ENCODE peak calls at places on chromosomes 2 and 18, in six cellular contexts. U is endothelial cell of umbilical vein, B is uterus, X is tibial nerve, C is heart left ventricle, J is right lobe of liver. W is an unnamed sample. For H3K27me3, the result is how much of the 10 kb centered on the place peaks cover.

GRCh38 chr2:225615514-225615913 is 216.0 kb downstream of the NYAP2 start:
- DNase-seq in J (no peak), X (no peak), B (no peak), C (no peak), U (no peak), W (no peak)

GRCh38 chr2:71798266-71799012 is 345.1 kb downstream of the DYSF start:
- DNase-seq in U (peak), B (no peak), C (no peak), X (no peak), J (peak), W (peak)

GRCh38 chr2:84375020-84375419 is 84.1 kb downstream of the SUCLG1 start:
- DNase-seq in J (no peak), B (no peak), U (no peak), C (no peak), X (no peak), W (no peak)

GRCh38 chr18:50429207-50429948 is 54.5 kb downstream of the SKA1 start:
- DNase-seq in B (no peak), X (no peak), C (no peak), U (peak), J (no peak), W (no peak)

GRCh38 chr2:113890253-113891235 is 655 bp downstream of the ACTR3 start:
- DNase-seq in C (peak), B (peak), J (peak), X (peak), U (peak), W (peak)

GRCh38 chr18:49813321-49814146 is at the start of gene ACAA2:
- DNase-seq in U (peak), J (peak), X (peak), C (peak), B (peak), W (peak)

GRCh38 chr18:48874233-48874632 is 76.5 kb downstream of the SMAD7 start:
- DNase-seq in B (no peak), U (no peak), J (no peak), C (peak), X (no peak), W (no peak)

GRCh38 chr18:56235061-56235772 is 403.2 kb downstream of the TXNL1 start:
- DNase-seq in J (no peak), X (no peak), B (no peak), U (peak), C (no peak), W (no peak)

GRCh38 chr2:198337368-198337767 is 533.0 kb downstream of the PLCL1 start:
- DNase-seq in X (no peak), C (no peak), U (no peak), J (no peak), B (no peak), W (no peak)

GRCh38 chr2:224173210-224173609 is 134.1 kb upstream of the SERPINE2 start:
- DNase-seq in U (peak), C (no peak), J (no peak), B (no peak), X (no peak), W (no peak)

DNA sequence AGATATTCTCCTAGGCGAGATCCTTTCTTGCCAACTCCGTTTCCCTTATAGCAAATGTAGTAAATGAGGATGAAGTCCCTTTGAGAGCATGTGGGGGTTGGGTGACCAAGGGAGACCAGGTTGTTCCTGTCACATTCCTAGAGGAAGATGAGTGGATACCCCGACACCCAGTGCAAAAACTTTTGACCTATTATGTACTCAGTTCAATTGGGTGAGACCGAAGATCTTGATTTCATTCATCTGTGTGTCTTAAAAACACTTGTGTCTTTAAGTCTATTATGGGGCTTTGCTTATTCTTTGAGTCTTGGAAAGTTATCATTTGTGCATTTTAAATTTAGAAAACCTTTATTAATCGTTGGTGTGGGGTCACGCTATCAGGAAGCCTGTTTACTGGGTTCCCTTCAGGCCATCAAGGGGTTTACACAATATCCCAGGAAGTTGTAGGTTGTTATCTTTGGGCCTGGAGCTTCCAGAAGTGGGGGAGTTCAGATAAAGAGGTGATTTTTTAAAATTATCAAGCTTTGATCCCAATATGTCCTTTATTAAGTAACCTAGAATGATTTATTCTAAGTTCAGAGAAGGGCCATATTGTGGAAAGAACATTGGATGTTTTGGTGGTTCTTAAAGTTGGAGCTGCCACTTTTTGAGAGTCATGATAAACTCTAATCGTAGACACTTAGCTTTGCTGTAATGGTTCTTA is 2.8 kb downstream of the RHOB start:
- DNase-seq in J (peak), X (no peak), U (peak), C (no peak), B (no peak), W (peak)
- TF ChIP-seq POLR2A in J (peak), X (no peak), U (peak), C (no peak), B (no peak), W (peak)

GRCh38 chr2:218985021-218985324 is at the start of gene FEV:
- DNase-seq in X (no peak), J (no peak), C (no peak), B (no peak), U (no peak), W (peak)
- H3K27me3 ChIP-seq in X (half or more), J (under half), C (half or more), B (half or more), U (half or more), W (half or more)

DNA sequence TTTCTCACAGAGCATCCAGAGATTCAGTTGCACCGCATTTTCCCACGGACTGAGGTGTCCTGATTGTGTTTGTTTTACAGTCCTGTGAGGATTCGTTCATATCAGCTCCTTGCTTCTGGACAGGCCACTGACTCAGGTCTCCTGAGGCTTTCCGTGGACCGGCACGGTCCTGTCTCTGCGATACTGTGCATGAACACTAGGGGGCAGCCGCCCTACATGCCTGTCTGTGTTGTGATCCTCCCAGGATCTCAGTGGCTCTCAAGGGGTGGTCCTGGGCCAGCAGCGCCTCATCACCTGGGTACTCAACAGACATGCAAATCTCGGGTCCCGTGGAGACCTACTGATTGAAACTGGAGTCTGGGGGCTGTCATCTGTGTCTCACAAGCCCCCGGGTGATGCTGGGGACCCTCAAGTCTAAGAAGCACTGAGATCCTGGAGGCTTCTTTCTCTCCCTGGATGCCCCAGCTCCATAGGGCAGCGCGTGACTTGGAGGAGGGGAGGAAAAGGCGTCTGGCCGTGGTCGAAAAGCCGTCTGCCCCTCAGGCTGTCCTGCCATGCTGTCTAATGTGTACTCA is 28.9 kb downstream of the IL1R2 start:
- DNase-seq in J (peak), X (peak), U (peak), B (peak), C (peak), W (peak)
- TF ChIP-seq POLR2A in J (no peak), X (no peak), U (no peak), B (peak), C (no peak), W (no peak)

GRCh38 chr2:102622646-102623045 is 3.3 kb downstream of the SLC9A2 start:
- DNase-seq in J (no peak), U (no peak), B (no peak), X (no peak), C (no peak), W (no peak)
- H3K27me3 ChIP-seq in J (under half), U (under half), B (under half), X (under half), C (under half), W (under half)

DNA sequence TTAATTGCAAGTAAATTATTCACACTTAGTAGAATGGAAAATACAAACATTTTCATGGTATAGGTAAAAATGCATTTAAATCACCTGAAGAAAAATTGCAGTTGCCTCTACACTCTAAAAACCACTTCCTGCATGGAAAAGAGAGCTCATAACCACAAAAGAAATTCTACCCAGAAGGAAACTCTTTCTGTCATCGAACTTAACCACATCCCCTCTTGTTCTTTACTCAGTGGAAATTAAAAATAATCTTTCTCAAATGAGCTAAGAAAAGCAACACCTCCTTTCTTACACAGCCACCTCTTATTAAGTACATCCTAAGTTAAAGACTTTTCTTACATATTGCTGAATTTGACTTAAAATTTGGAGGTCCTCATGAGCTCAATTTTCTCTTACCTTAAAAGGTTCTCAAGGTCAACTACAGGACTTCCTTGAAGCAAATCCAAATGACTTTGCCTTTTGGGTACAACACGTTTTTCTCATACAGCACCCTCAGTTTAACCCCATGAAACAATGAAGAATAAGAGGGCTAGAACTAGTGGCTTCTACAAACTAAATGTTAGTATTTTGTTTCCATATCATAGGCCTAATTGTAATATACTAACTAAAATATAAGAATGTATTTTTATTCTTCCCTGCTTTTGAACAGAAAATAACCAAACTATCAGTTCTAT is 109.1 kb upstream of the CRIM1 start:
- DNase-seq in U (no peak), B (no peak), C (no peak), J (no peak), X (no peak), W (no peak)
- TF ChIP-seq POLR2A in U (no peak), B (no peak), C (no peak), J (no peak), X (no peak), W (no peak)

GRCh38 chr2:110708455-110708854 is 23.9 kb upstream of the ACOXL start:
- DNase-seq in U (no peak), J (no peak), B (no peak), X (no peak), C (no peak), W (no peak)
- H3K27me3 ChIP-seq in U (half or more), J (under half), B (under half), X (under half), C (under half), W (under half)

GRCh38 chr2:30450025-30450424 is 3.0 kb downstream of the LCLAT1 start:
- DNase-seq in U (no peak), B (no peak), X (no peak), C (no peak), J (peak), W (no peak)

GRCh38 chr2:30445266-30445821 is 1.7 kb upstream of the LCLAT1 start:
- DNase-seq in C (no peak), B (no peak), X (no peak), J (no peak), U (no peak), W (no peak)

GRCh38 chr2:30448308-30448707 is 1.3 kb downstream of the LCLAT1 start:
- DNase-seq in J (no peak), U (no peak), C (no peak), X (no peak), B (no peak), W (no peak)

GRCh38 chr2:30446602-30447148 is 371 bp upstream of the LCLAT1 start:
- DNase-seq in J (no peak), X (no peak), U (no peak), B (no peak), C (no peak), W (no peak)

GRCh38 chr2:30447149-30448045 is at the start of gene LCLAT1:
- DNase-seq in X (peak), B (peak), C (peak), J (peak), U (peak), W (peak)
- TF ChIP-seq POLR2A in X (no peak), B (peak), C (peak), J (no peak), U (peak), W (no peak)

GRCh38 chr2:240792658-240793312 is 27.2 kb downstream of the KIF1A start:
- DNase-seq in B (no peak), C (no peak), J (no peak), U (no peak), X (no peak), W (peak)

GRCh38 chr2:240795468-240795867 is 24.6 kb downstream of the KIF1A start:
- DNase-seq in C (no peak), U (no peak), B (no peak), X (no peak), J (no peak), W (peak)

GRCh38 chr2:240791821-240792657 is 28.0 kb downstream of the KIF1A start:
- DNase-seq in X (no peak), U (no peak), B (no peak), J (no peak), C (no peak), W (peak)

GRCh38 chr2:240794178-240794721 is 25.8 kb downstream of the KIF1A start:
- DNase-seq in X (no peak), J (peak), C (peak), B (no peak), U (no peak), W (peak)

DNA sequence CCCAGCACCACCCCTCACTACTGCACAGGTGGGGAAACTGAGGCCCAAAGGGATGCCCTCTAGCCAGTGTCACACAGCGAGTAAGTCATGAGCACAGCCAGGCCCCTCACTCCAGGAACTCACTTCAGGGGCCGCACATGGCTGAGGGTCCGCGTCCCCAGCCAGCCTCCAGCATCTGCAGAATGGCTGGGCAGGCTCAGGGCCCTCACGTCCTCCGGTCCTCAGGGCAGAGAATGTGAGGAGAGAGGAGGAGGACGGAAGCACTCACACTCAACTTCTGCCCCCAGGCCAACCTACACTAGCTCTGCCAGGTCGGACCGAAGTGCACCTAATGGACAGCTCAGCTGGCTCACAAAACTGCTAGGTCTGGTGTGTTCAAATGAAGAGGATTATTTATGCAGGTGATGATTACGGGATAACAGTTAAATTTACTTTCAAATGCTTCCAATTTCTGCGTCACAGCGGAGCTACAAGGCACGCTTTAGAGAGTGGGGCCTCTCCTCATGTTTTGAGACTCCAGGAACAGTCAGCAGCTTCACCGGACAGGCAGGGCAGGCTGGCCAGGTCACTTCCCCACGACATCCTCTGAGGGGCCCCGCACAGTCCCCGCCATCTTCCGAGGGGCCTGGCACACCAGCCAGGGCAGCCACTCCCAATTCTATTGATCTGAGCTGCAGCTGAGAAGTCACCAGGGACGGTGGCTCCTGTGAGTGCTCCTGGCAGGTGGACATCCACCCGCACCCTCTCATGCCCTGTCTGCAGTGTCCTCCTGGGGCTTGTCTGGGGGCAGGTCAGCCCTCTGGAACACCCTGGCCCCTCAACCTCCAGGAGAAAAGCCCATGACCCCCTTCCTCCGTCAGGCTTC is 26.5 kb downstream of the KIF1A start:
- DNase-seq in X (no peak), C (peak), U (no peak), J (peak), B (no peak), W (peak)
- H3K27me3 ChIP-seq in X (under half), C (under half), U (under half), J (under half), B (under half), W (under half)

W was measured in sigmoid colon.